ENCODE peak calls at places on chromosomes 2 and 18, in eight cellular contexts. I is small intestine, K is SJSA1, Q is HCT116, O is aorta, P is K562, A is heart left ventricle, V is GM23248. N is an unnamed sample.

GRCh38 chr2:214830794-214831346 is 21.4 kb upstream of the BARD1 start:
- DNase-seq in I (peak; percentile 32), K (no peak), Q (no peak), O (no peak), P (peak; percentile 27), A (no peak), V (peak; percentile 47), N (no peak)

GRCh38 chr2:95159690-95160449 is at the start of gene ZNF514:
- DNase-seq in I (peak; percentile 67), K (peak; percentile 43), Q (no peak), O (peak; percentile 94), P (peak; percentile 87), A (peak; percentile 79), V (peak; percentile 90), N (peak; percentile 67)

GRCh38 chr2:163173591-163173990 is 335.0 kb upstream of the KCNH7 start:
- DNase-seq in I (no peak), K (no peak), Q (no peak), O (no peak), P (no peak), A (no peak), V (no peak), N (no peak)

GRCh38 chr2:241356871-241357260 is 781 bp downstream of the FARP2 start:
- DNase-seq in I (no peak), K (no peak), Q (no peak), O (no peak), P (no peak), A (no peak), V (peak; percentile 55), N (no peak)

GRCh38 chr2:128091691-128092050 is 671 bp downstream of the UGGT1 start:
- DNase-seq in I (peak; percentile 50), K (peak; percentile 46), Q (no peak), O (no peak), P (no peak), A (no peak), V (peak; percentile 68), N (no peak)

GRCh38 chr2:108165750-108166149 is 74.0 kb upstream of the SULT1C3 start:
- DNase-seq in I (no peak), K (no peak), Q (no peak), O (no peak), P (no peak), A (no peak), V (no peak), N (no peak)

GRCh38 chr2:11777066-11777782 is 30.8 kb downstream of the LPIN1 start:
- DNase-seq in I (peak; percentile 30), K (no peak), Q (no peak), O (no peak), P (no peak), A (no peak), V (no peak), N (no peak)

GRCh38 chr18:8685141-8685913 is 20.0 kb upstream of the MTCL1 start:
- DNase-seq in I (no peak), K (peak; percentile 20), Q (no peak), O (no peak), P (no peak), A (no peak), V (peak; percentile 86), N (peak; percentile 28)

GRCh38 chr18:13548106-13548819 is 178.1 kb downstream of the FAM210A start:
- DNase-seq in I (no peak), K (no peak), Q (no peak), O (no peak), P (no peak), A (no peak), V (no peak), N (no peak)

GRCh38 chr2:217370391-217370790 is 510.5 kb upstream of the TNP1 start:
- DNase-seq in I (no peak), K (peak; percentile 73), Q (peak; percentile 4), O (no peak), P (peak; percentile 16), A (no peak), V (peak; percentile 80), N (no peak)

GRCh38 chr2:230643576-230644291 is 68.9 kb upstream of the CAB39 start:
- DNase-seq in I (peak; percentile 33), K (no peak), Q (no peak), O (no peak), P (no peak), A (peak; percentile 33), V (no peak), N (no peak)

GRCh38 chr18:7760967-7761946 is 194.1 kb downstream of the PTPRM start:
- DNase-seq in I (peak; percentile 5), K (no peak), Q (no peak), O (no peak), P (no peak), A (no peak), V (peak; percentile 36), N (no peak)

GRCh38 chr2:53520630-53520940 is 247.0 kb upstream of the CHAC2 start:
- DNase-seq in I (no peak), K (no peak), Q (no peak), O (no peak), P (no peak), A (no peak), V (no peak), N (peak; percentile 45)

GRCh38 chr2:212940816-212941215 is 210.6 kb downstream of the IKZF2 start:
- DNase-seq in I (peak; percentile 32), K (no peak), Q (peak; percentile 51), O (no peak), P (no peak), A (peak; percentile 16), V (peak; percentile 43), N (no peak)

GRCh38 chr18:36947820-36948348 is 119.0 kb downstream of the KIAA1328 start:
- DNase-seq in I (no peak), K (no peak), Q (peak; percentile 6), O (no peak), P (no peak), A (no peak), V (no peak), N (peak; percentile 61)

GRCh38 chr2:48445091-48445725 is 84.7 kb upstream of the STON1 start:
- DNase-seq in I (no peak), K (no peak), Q (no peak), O (no peak), P (no peak), A (no peak), V (no peak), N (no peak)

GRCh38 chr18:49911414-49911813 is 98.1 kb upstream of the ACAA2 start:
- DNase-seq in I (no peak), K (no peak), Q (no peak), O (no peak), P (no peak), A (no peak), V (no peak), N (no peak)

GRCh38 chr18:21361297-21361880 is 119.4 kb downstream of the GREB1L start:
- DNase-seq in I (no peak), K (no peak), Q (peak; percentile 31), O (no peak), P (no peak), A (no peak), V (peak; percentile 9), N (peak; percentile 96)

DNA sequence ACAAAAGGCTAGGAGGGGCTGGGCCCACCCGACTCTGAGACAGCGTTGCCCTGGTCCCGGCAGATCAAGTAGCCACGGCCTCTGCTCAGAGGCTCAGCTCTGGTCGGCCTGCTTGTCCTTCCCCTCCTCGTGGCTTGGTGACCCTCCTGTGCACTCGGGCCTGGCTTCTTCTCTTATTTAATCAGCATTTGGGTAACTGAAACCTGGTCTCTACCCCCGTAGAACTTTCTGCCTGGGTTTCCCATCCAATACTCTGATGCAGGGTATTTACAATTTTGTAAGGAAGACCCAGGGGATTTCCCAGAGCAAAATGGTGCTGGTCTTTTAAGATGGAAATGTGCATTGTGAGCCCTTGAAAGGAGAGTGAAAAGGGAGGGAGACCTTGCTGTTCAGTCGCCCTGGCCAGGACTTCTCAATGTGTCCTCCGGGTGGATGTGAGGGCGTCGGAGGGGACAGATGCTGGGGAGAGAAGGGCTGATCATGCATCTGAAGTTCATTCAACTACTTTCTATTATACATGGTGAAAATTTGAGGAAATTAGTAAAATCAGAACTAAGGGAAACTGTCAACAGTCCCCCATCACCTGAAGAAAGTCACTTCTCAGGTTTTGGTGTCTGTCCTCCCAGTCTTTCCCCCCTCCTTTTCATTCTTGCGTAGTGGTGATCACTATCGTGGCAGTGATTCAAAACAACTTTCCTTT is 17.6 kb upstream of the ACKR3 start:
- DNase-seq in I (no peak), K (no peak), Q (no peak), O (no peak), P (no peak), A (no peak), V (no peak), N (no peak)
- H3K4me1 ChIP-seq in I (no peaks in the 10 kb centered on the region), K (no peaks in the 10 kb centered on the region), Q (no peaks in the 10 kb centered on the region), O (no peaks in the 10 kb centered on the region), P (no peaks in the 10 kb centered on the region), A (no peaks in the 10 kb centered on the region), V (no peaks in the 10 kb centered on the region), N (no peaks in the 10 kb centered on the region)

GRCh38 chr2:26351375-26352090 is 4.9 kb upstream of the ADGRF3 start:
- DNase-seq in I (no peak), K (no peak), Q (no peak), O (no peak), P (peak; percentile 44), A (no peak), V (no peak), N (no peak)

GRCh38 chr2:26355038-26355995 is 8.7 kb upstream of the ADGRF3 start:
- DNase-seq in I (no peak), K (peak; percentile 65), Q (peak; percentile 97), O (no peak), P (peak; percentile 93), A (no peak), V (peak; percentile 93), N (no peak)

GRCh38 chr2:26352892-26353291 is 6.3 kb upstream of the ADGRF3 start:
- DNase-seq in I (peak; percentile 18), K (no peak), Q (peak; percentile 63), O (no peak), P (peak; percentile 65), A (no peak), V (peak; percentile 76), N (no peak)

GRCh38 chr2:26359886-26360473 is 13.4 kb upstream of the ADGRF3 start:
- DNase-seq in I (no peak), K (no peak), Q (no peak), O (no peak), P (peak; percentile 43), A (no peak), V (no peak), N (no peak)

DNA sequence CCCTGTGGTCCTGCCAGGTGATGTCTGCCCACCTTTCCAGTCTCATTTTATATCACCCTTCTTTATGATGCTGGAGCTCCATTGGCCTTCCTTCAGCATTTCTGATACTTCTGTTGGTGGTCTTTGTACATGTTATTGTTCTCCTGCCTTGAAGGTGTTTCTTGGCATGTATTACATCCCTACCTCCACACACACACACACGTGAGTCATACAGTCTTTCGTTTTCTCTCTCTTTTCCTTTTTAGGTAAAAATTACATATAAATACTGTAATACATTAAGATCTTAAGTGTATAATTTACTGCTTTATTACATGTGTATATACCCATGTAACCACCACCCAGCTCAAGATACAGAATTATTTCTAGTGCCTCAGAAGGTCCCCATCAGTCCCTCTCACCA is 10.2 kb upstream of the ADGRF3 start:
- DNase-seq in I (no peak), K (no peak), Q (no peak), O (no peak), P (no peak), A (no peak), V (no peak), N (no peak)
- H3K36me3 ChIP-seq in I (no peaks in the 10 kb centered on the region), K (peaks cover 7% of the 10 kb centered on the region), Q (no peaks in the 10 kb centered on the region), O (no peaks in the 10 kb centered on the region), P (peaks cover 50% of the 10 kb centered on the region), A (no peaks in the 10 kb centered on the region), V (no peaks in the 10 kb centered on the region), N (peaks cover 4% of the 10 kb centered on the region)

GRCh38 chr2:19642501-19642900 is 259.3 kb downstream of the TTC32 start:
- DNase-seq in I (no peak), K (no peak), Q (no peak), O (no peak), P (no peak), A (no peak), V (no peak), N (no peak)
- H3K4me1 ChIP-seq in I (no peaks in the 10 kb centered on the region), K (no peaks in the 10 kb centered on the region), Q (no peaks in the 10 kb centered on the region), O (peaks cover 1% of the 10 kb centered on the region), P (no peaks in the 10 kb centered on the region), A (no peaks in the 10 kb centered on the region), V (no peaks in the 10 kb centered on the region), N (no peaks in the 10 kb centered on the region)

GRCh38 chr18:79738565-79739439 is 58.9 kb upstream of the KCNG2 start:
- DNase-seq in I (no peak), K (no peak), Q (no peak), O (peak; percentile 52), P (no peak), A (no peak), V (no peak), N (no peak)
- H3K36me3 ChIP-seq in I (peaks cover 22% of the 10 kb centered on the region), K (peaks cover 63% of the 10 kb centered on the region), Q (peaks cover 31% of the 10 kb centered on the region), O (peaks cover 8% of the 10 kb centered on the region), P (peaks cover 24% of the 10 kb centered on the region), A (peaks cover 66% of the 10 kb centered on the region), V (peaks cover 17% of the 10 kb centered on the region), N (peaks cover 7% of the 10 kb centered on the region)

N was measured in HAP-1.